ENCODE peak calls at places on chromosomes 1 and 21, in ten cellular contexts. One of them, this sample, is unnamed.

GRCh38 chr21:34936299-34936698 is 112.8 kb downstream of the RUNX1 start:
- DNase-seq in cardiac muscle cell: no peak
- DNase-seq in psoas muscle: no peak
- DNase-seq in heart left ventricle: no peak
- DNase-seq in upper lobe of right lung: no peak
- DNase-seq in MM.1S: no peak
- DNase-seq in stomach: no peak
- DNase-seq in spleen: no peak
- DNase-seq in kidney epithelial cell: no peak
- DNase-seq in Panc1: no peak
- DNase-seq in this sample: peak

GRCh38 chr1:100767176-100767876 is 47.8 kb downstream of the VCAM1 start:
- DNase-seq in cardiac muscle cell: no peak
- DNase-seq in psoas muscle: no peak
- DNase-seq in heart left ventricle: no peak
- DNase-seq in upper lobe of right lung: no peak
- DNase-seq in MM.1S: no peak
- DNase-seq in stomach: no peak
- DNase-seq in spleen: no peak
- DNase-seq in kidney epithelial cell: no peak
- DNase-seq in Panc1: no peak
- DNase-seq in this sample: peak

GRCh38 chr1:229478852-229479251 is 29.3 kb downstream of the NUP133 start:
- DNase-seq in cardiac muscle cell: no peak
- DNase-seq in psoas muscle: no peak
- DNase-seq in heart left ventricle: no peak
- DNase-seq in upper lobe of right lung: no peak
- DNase-seq in MM.1S: peak
- DNase-seq in stomach: no peak
- DNase-seq in spleen: no peak
- DNase-seq in kidney epithelial cell: no peak
- DNase-seq in Panc1: no peak
- DNase-seq in this sample: no peak

GRCh38 chr1:1270813-1271212 is 2.8 kb downstream of the UBE2J2 start:
- DNase-seq in cardiac muscle cell: peak
- DNase-seq in psoas muscle: no peak
- DNase-seq in heart left ventricle: peak
- DNase-seq in upper lobe of right lung: no peak
- DNase-seq in MM.1S: no peak
- DNase-seq in stomach: no peak
- DNase-seq in spleen: peak
- DNase-seq in kidney epithelial cell: no peak
- DNase-seq in Panc1: no peak
- DNase-seq in this sample: peak

GRCh38 chr1:32761253-32761877 is 55.8 kb downstream of the YARS1 start:
- DNase-seq in cardiac muscle cell: peak
- DNase-seq in psoas muscle: no peak
- DNase-seq in heart left ventricle: no peak
- DNase-seq in upper lobe of right lung: peak
- DNase-seq in MM.1S: no peak
- DNase-seq in stomach: peak
- DNase-seq in spleen: no peak
- DNase-seq in kidney epithelial cell: peak
- DNase-seq in Panc1: no peak
- DNase-seq in this sample: peak

GRCh38 chr1:31587720-31588423 is 11.6 kb downstream of the TINAGL1 start:
- DNase-seq in cardiac muscle cell: peak
- DNase-seq in psoas muscle: peak
- DNase-seq in heart left ventricle: peak
- DNase-seq in upper lobe of right lung: peak
- DNase-seq in MM.1S: peak
- DNase-seq in stomach: peak
- DNase-seq in spleen: no peak
- DNase-seq in kidney epithelial cell: no peak
- DNase-seq in Panc1: no peak
- DNase-seq in this sample: peak

GRCh38 chr1:29311352-29312030 is 75.2 kb downstream of the PTPRU start:
- DNase-seq in cardiac muscle cell: no peak
- DNase-seq in psoas muscle: no peak
- DNase-seq in heart left ventricle: no peak
- DNase-seq in upper lobe of right lung: peak
- DNase-seq in MM.1S: no peak
- DNase-seq in stomach: no peak
- DNase-seq in spleen: no peak
- DNase-seq in kidney epithelial cell: no peak
- DNase-seq in Panc1: no peak
- DNase-seq in this sample: no peak

GRCh38 chr1:192877283-192877886 is 68.5 kb downstream of the RGS2 start:
- DNase-seq in cardiac muscle cell: peak
- DNase-seq in psoas muscle: no peak
- DNase-seq in heart left ventricle: no peak
- DNase-seq in upper lobe of right lung: no peak
- DNase-seq in MM.1S: peak
- DNase-seq in stomach: no peak
- DNase-seq in spleen: no peak
- DNase-seq in kidney epithelial cell: no peak
- DNase-seq in Panc1: no peak
- DNase-seq in this sample: peak

GRCh38 chr1:108070662-108071061 is 105.7 kb upstream of the VAV3 start:
- DNase-seq in cardiac muscle cell: no peak
- DNase-seq in psoas muscle: no peak
- DNase-seq in heart left ventricle: no peak
- DNase-seq in upper lobe of right lung: no peak
- DNase-seq in MM.1S: no peak
- DNase-seq in stomach: no peak
- DNase-seq in spleen: no peak
- DNase-seq in kidney epithelial cell: no peak
- DNase-seq in Panc1: no peak
- DNase-seq in this sample: no peak

GRCh38 chr1:109404838-109405237 is 7.1 kb upstream of the SORT1 start:
- DNase-seq in cardiac muscle cell: no peak
- DNase-seq in psoas muscle: no peak
- DNase-seq in heart left ventricle: no peak
- DNase-seq in upper lobe of right lung: no peak
- DNase-seq in MM.1S: peak
- DNase-seq in stomach: no peak
- DNase-seq in spleen: no peak
- DNase-seq in kidney epithelial cell: no peak
- DNase-seq in Panc1: no peak
- DNase-seq in this sample: no peak

GRCh38 chr1:51615780-51616291 is 1.1 kb upstream of the OSBPL9 start:
- DNase-seq in cardiac muscle cell: no peak
- DNase-seq in psoas muscle: no peak
- DNase-seq in heart left ventricle: no peak
- DNase-seq in upper lobe of right lung: no peak
- DNase-seq in MM.1S: no peak
- DNase-seq in stomach: no peak
- DNase-seq in spleen: no peak
- DNase-seq in kidney epithelial cell: no peak
- DNase-seq in Panc1: no peak
- DNase-seq in this sample: no peak

GRCh38 chr1:89950703-89951102 is 44.2 kb upstream of the ZNF326 start:
- DNase-seq in cardiac muscle cell: no peak
- DNase-seq in psoas muscle: no peak
- DNase-seq in heart left ventricle: no peak
- DNase-seq in upper lobe of right lung: no peak
- DNase-seq in MM.1S: no peak
- DNase-seq in stomach: no peak
- DNase-seq in spleen: no peak
- DNase-seq in kidney epithelial cell: no peak
- DNase-seq in Panc1: no peak
- DNase-seq in this sample: no peak

GRCh38 chr21:33212159-33212851 is 17.4 kb upstream of the IFNAR2 start:
- DNase-seq in cardiac muscle cell: peak
- DNase-seq in psoas muscle: no peak
- DNase-seq in heart left ventricle: no peak
- DNase-seq in upper lobe of right lung: no peak
- DNase-seq in MM.1S: peak
- DNase-seq in stomach: no peak
- DNase-seq in spleen: no peak
- DNase-seq in kidney epithelial cell: no peak
- DNase-seq in Panc1: no peak
- DNase-seq in this sample: peak

DNA sequence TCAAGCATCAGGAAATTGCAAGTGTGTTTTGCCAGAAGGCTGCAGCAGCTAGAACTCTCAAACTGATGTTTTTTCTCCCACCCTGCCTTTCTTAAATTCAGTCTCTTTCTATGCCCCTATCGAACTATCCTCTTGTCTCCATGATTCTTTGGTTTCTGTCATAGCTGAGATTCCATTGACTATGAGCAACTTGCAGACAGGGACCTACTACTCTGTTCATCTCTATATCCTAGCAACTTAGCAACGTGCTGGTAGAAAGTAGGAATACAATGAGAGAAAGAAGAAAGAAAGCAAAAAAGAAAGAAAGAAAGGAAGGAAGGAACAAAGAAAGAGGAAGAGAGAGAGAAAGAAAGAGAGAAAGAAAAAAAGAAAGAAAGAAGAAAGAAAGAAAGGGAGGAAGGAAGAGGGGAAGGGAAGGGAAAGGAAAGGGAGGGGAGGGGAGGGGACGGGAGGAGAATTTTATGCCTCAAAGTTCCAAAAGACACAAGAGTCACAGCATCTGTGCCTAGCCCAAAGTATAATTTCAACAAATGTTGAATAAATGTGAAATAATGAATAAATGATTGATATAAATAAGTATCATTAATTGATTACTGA is 59.8 kb upstream of the FGGY start:
- DNase-seq in cardiac muscle cell: no peak
- DNase-seq in psoas muscle: no peak
- DNase-seq in heart left ventricle: no peak
- DNase-seq in upper lobe of right lung: no peak
- DNase-seq in MM.1S: no peak
- DNase-seq in stomach: no peak
- DNase-seq in spleen: no peak
- DNase-seq in kidney epithelial cell: no peak
- DNase-seq in Panc1: no peak
- DNase-seq in this sample: no peak
- H3K4me3 ChIP-seq in cardiac muscle cell: no peak
- H3K4me3 ChIP-seq in psoas muscle: no peak
- H3K4me3 ChIP-seq in heart left ventricle: no peak
- H3K4me3 ChIP-seq in upper lobe of right lung: no peak
- H3K4me3 ChIP-seq in MM.1S: no peak
- H3K4me3 ChIP-seq in stomach: no peak
- H3K4me3 ChIP-seq in spleen: no peak
- H3K4me3 ChIP-seq in kidney epithelial cell: no peak
- H3K4me3 ChIP-seq in Panc1: no peak
- H3K4me3 ChIP-seq in this sample: no peak

GRCh38 chr21:36542312-36543101 is 62.6 kb upstream of the CLDN14 start:
- DNase-seq in cardiac muscle cell: no peak
- DNase-seq in psoas muscle: no peak
- DNase-seq in heart left ventricle: no peak
- DNase-seq in upper lobe of right lung: no peak
- DNase-seq in MM.1S: peak
- DNase-seq in stomach: peak
- DNase-seq in spleen: no peak
- DNase-seq in kidney epithelial cell: no peak
- DNase-seq in Panc1: no peak
- DNase-seq in this sample: no peak
- TF ChIP-seq CTCF in cardiac muscle cell: no peak
- TF ChIP-seq CTCF in psoas muscle: no peak
- TF ChIP-seq CTCF in heart left ventricle: no peak
- TF ChIP-seq CTCF in upper lobe of right lung: no peak
- TF ChIP-seq CTCF in MM.1S: peak
- TF ChIP-seq CTCF in stomach: no peak
- TF ChIP-seq CTCF in spleen: no peak
- TF ChIP-seq CTCF in kidney epithelial cell: no peak
- TF ChIP-seq CTCF in Panc1: no peak
- TF ChIP-seq CTCF in this sample: no peak

GRCh38 chr1:197197430-197197997 is 51.0 kb upstream of the ASPM start:
- DNase-seq in cardiac muscle cell: no peak
- DNase-seq in psoas muscle: no peak
- DNase-seq in heart left ventricle: no peak
- DNase-seq in upper lobe of right lung: no peak
- DNase-seq in MM.1S: no peak
- DNase-seq in stomach: no peak
- DNase-seq in spleen: no peak
- DNase-seq in kidney epithelial cell: no peak
- DNase-seq in Panc1: no peak
- DNase-seq in this sample: no peak

GRCh38 chr1:197198333-197198732 is 51.9 kb upstream of the ASPM start:
- DNase-seq in cardiac muscle cell: no peak
- DNase-seq in psoas muscle: no peak
- DNase-seq in heart left ventricle: no peak
- DNase-seq in upper lobe of right lung: no peak
- DNase-seq in MM.1S: no peak
- DNase-seq in stomach: no peak
- DNase-seq in spleen: no peak
- DNase-seq in kidney epithelial cell: no peak
- DNase-seq in Panc1: no peak
- DNase-seq in this sample: no peak

GRCh38 chr1:197200468-197200899 is 54.0 kb upstream of the ASPM start:
- DNase-seq in cardiac muscle cell: peak
- DNase-seq in psoas muscle: no peak
- DNase-seq in heart left ventricle: no peak
- DNase-seq in upper lobe of right lung: no peak
- DNase-seq in MM.1S: no peak
- DNase-seq in stomach: no peak
- DNase-seq in spleen: no peak
- DNase-seq in kidney epithelial cell: no peak
- DNase-seq in Panc1: no peak
- DNase-seq in this sample: peak

GRCh38 chr1:197199923-197200467 is 53.5 kb upstream of the ASPM start:
- DNase-seq in cardiac muscle cell: peak
- DNase-seq in psoas muscle: no peak
- DNase-seq in heart left ventricle: no peak
- DNase-seq in upper lobe of right lung: no peak
- DNase-seq in MM.1S: no peak
- DNase-seq in stomach: no peak
- DNase-seq in spleen: no peak
- DNase-seq in kidney epithelial cell: no peak
- DNase-seq in Panc1: no peak
- DNase-seq in this sample: peak

GRCh38 chr1:197198911-197199310 is 52.4 kb upstream of the ASPM start:
- DNase-seq in cardiac muscle cell: no peak
- DNase-seq in psoas muscle: no peak
- DNase-seq in heart left ventricle: no peak
- DNase-seq in upper lobe of right lung: no peak
- DNase-seq in MM.1S: no peak
- DNase-seq in stomach: no peak
- DNase-seq in spleen: no peak
- DNase-seq in kidney epithelial cell: no peak
- DNase-seq in Panc1: no peak
- DNase-seq in this sample: no peak
- H3K4me3 ChIP-seq in cardiac muscle cell: peak
- H3K4me3 ChIP-seq in psoas muscle: peak
- H3K4me3 ChIP-seq in heart left ventricle: peak
- H3K4me3 ChIP-seq in upper lobe of right lung: peak
- H3K4me3 ChIP-seq in MM.1S: no peak
- H3K4me3 ChIP-seq in stomach: peak
- H3K4me3 ChIP-seq in spleen: peak
- H3K4me3 ChIP-seq in kidney epithelial cell: peak
- H3K4me3 ChIP-seq in Panc1: peak
- H3K4me3 ChIP-seq in this sample: peak

DNA sequence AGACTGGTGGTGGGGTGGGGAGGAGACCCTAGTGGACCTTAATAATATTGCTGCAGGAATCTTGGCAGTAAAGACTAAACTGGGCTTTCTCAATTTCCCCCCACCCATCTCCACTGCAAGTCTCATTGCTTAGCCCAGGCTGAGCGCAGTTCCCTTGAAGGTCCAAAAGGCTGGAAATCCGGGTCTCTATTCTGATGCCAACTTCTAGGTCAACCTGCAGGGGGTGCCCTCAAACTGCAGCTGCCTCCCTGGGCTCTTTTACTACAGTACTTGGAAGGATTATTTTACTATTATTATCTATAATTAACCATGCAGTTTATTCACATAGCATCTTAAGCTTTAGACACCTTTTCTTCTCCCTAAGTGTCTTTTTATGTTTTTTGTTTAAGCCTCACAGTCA is 85.4 kb upstream of the WARS2 start:
- DNase-seq in cardiac muscle cell: no peak
- DNase-seq in psoas muscle: no peak
- DNase-seq in heart left ventricle: no peak
- DNase-seq in upper lobe of right lung: no peak
- DNase-seq in MM.1S: no peak
- DNase-seq in stomach: no peak
- DNase-seq in spleen: no peak
- DNase-seq in kidney epithelial cell: no peak
- DNase-seq in Panc1: no peak
- DNase-seq in this sample: no peak
- TF ChIP-seq CTCF in cardiac muscle cell: no peak
- TF ChIP-seq CTCF in psoas muscle: peak
- TF ChIP-seq CTCF in heart left ventricle: no peak
- TF ChIP-seq CTCF in upper lobe of right lung: no peak
- TF ChIP-seq CTCF in MM.1S: no peak
- TF ChIP-seq CTCF in stomach: no peak
- TF ChIP-seq CTCF in spleen: no peak
- TF ChIP-seq CTCF in kidney epithelial cell: no peak
- TF ChIP-seq CTCF in Panc1: no peak
- TF ChIP-seq CTCF in this sample: peak